ENCODE peak calls at places on chromosomes 4 and X, in nine cellular contexts. F is cardiac muscle cell; R is cardiac fibroblast; B is A549; I is upper lobe of right lung; G is epithelial cell of esophagus; S is CD8-positive, alpha-beta memory T cell; V is heart left ventricle; P is heart right ventricle. A is an unnamed sample.

GRCh38 chr4:7945709-7946380 is 6.2 kb upstream of the AFAP1 start:
- DNase-seq in P (no peak), R (peak), V (no peak), G (no peak), I (peak), S (no peak), F (peak), B (no peak), A (no peak)

GRCh38 chr4:8916251-8916913 is 44.7 kb upstream of the HMX1 start:
- DNase-seq in V (no peak), F (no peak), P (no peak), I (no peak), B (no peak), G (no peak), S (no peak), R (no peak), A (no peak)

GRCh38 chr4:8433181-8433580 is 7.3 kb downstream of the ACOX3 start:
- DNase-seq in V (no peak), P (no peak), R (peak), S (no peak), I (no peak), B (no peak), F (no peak), G (no peak), A (no peak)

GRCh38 chr4:6192245-6192644 is 8.1 kb downstream of the JAKMIP1 start:
- DNase-seq in V (no peak), B (no peak), I (no peak), G (no peak), R (no peak), P (no peak), F (no peak), S (no peak), A (no peak)

GRCh38 chr4:1166509-1167243 is 5.7 kb downstream of the SPON2 start:
- DNase-seq in P (no peak), F (peak), G (no peak), B (no peak), R (peak), S (no peak), V (no peak), I (no peak), A (no peak)

GRCh38 chr4:1232661-1233621 is 16.0 kb downstream of the CTBP1 start:
- DNase-seq in P (peak), I (no peak), G (no peak), R (peak), V (peak), S (peak), B (no peak), F (peak), A (no peak)

GRCh38 chr4:177596035-177596434 is 153.8 kb upstream of the AGA start:
- DNase-seq in V (no peak), R (peak), I (no peak), G (peak), F (peak), S (peak), B (peak), P (no peak), A (no peak)

GRCh38 chrX:1506916-1507315 is 30.1 kb downstream of the P2RY8 start:
- DNase-seq in I (peak), G (no peak), V (no peak), P (no peak), F (no peak), R (no peak), S (no peak), B (no peak), A (no peak)

GRCh38 chrX:53813663-53814440 is 127.3 kb upstream of the HUWE1 start:
- DNase-seq in V (no peak), R (no peak), G (no peak), F (no peak), S (no peak), I (no peak), P (no peak), B (no peak), A (no peak)

GRCh38 chr4:8435656-8436121 is 4.8 kb downstream of the ACOX3 start:
- DNase-seq in B (no peak), I (no peak), S (no peak), V (no peak), P (no peak), F (peak), G (peak), R (peak), A (no peak)

GRCh38 chr4:8369426-8370105 is 71.0 kb downstream of the ACOX3 start:
- DNase-seq in I (no peak), G (no peak), S (no peak), V (no peak), P (no peak), F (no peak), B (no peak), R (no peak), A (no peak)

DNA sequence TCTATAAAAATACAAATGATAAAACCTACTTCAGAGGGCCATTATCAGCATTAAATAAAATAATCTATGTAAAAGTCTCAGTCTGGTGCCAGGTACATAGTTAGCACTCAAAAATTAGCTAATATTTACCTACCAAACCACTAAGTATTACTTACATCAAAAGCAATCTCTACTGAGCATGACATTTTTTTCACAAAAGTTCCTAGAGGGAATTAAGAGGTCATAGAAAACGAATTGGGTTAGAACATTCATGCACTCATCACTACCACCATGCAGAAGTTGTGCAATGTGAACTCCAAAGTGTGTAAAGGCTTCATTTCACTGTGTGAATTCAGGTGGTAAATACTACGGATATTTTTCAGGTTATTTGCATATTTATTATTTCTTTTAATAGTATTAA is 209.5 kb upstream of the FGF13 start:
- DNase-seq in V (no peak), G (no peak), S (no peak), P (no peak), B (no peak), R (no peak), I (no peak), F (no peak), A (no peak)
- H3K4me3 ChIP-seq in V (no peak), G (no peak), S (no peak), P (no peak), B (no peak), R (no peak), I (no peak), F (no peak), A (no peak)

DNA sequence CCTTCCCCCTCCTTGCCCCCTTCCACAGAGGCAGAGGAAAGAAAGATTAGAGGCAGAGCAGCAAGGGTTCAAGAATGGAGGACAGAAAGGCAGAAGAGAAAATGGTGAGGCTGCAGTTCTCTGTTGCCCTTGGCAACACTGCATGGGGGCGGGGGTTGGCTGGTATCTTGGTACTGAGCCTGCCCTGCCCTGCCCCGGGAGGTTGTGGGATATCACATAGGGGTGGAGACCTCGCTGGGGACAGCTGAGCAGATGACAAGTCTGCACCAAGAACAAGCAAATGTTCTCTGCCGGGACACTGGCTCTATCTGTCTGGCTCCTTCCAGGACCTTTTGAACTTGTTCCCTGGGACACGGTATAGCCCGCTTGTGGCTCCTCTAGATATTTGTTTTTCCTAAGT is 39.8 kb downstream of the NHS start:
- DNase-seq in I (no peak), R (no peak), B (no peak), P (peak), V (peak), F (no peak), G (no peak), S (no peak), A (no peak)
- H3K4me3 ChIP-seq in I (no peak), R (no peak), B (no peak), P (no peak), V (no peak), F (no peak), G (no peak), S (no peak), A (no peak)

DNA sequence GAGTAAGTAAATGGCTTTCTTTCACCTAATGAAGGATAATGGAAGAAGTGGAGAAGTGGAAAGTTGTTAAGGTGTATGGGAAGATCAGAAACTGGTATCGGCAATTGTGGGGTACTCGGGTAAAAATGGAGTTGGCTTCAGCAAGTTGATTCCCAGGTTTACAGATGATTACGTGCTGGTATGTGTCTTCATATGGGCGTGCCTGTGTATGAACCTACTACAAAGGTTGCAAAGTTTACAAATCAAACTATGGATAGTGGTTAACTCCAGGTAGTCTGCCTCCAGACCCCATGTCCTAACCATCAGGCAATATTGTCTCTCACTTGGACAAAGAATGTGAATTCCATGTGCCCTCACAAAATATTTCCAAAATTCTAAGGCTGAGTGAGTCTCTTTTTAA is 778 bp downstream of the TLR3 start:
- DNase-seq in G (no peak), B (no peak), S (no peak), I (no peak), P (no peak), R (no peak), F (no peak), V (no peak), A (no peak)
- H3K4me3 ChIP-seq in G (peak), B (no peak), S (peak), I (peak), P (peak), R (no peak), F (no peak), V (no peak), A (no peak)

DNA sequence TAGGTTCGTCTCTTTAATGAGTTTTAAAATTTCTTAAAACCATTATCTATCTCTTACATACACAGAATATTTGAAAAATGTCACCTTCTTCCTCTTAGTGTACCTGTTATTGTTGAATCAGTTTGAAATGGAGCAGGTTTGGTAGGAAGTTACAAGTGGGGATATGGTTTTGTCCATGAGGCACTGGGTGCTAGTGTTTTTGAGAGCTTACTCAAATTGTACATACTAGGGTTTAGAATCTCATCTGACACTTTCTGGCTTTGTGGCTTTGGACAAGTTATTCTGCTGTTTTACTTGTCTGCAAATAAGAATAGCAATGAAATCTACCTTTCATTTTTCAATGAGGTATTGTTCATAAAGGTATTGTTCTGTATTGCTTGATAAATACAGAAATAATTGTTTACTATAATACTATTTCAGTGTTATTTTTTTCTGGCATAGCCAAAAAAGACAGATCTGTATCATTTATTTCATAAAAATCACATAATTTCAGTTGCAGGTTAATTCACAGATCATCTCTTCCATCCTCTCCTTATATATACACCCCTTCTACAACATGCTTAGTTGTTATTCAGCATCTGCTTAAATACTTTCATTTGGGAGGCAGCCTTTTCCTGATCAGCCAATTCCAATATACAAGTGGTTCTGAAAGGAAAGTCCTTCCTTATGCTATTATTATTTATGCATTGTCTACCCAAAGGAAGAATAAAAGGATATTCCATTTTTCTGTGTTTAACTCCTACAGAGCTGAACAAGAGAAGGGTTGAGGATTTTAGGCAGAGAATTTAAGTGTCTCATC is 13.3 kb downstream of the NCAPG start:
- DNase-seq in V (no peak), R (peak), P (no peak), I (no peak), G (no peak), F (no peak), S (no peak), B (no peak), A (no peak)
- H3K4me3 ChIP-seq in V (no peak), R (no peak), P (no peak), I (no peak), G (no peak), F (no peak), S (no peak), B (no peak), A (no peak)

DNA sequence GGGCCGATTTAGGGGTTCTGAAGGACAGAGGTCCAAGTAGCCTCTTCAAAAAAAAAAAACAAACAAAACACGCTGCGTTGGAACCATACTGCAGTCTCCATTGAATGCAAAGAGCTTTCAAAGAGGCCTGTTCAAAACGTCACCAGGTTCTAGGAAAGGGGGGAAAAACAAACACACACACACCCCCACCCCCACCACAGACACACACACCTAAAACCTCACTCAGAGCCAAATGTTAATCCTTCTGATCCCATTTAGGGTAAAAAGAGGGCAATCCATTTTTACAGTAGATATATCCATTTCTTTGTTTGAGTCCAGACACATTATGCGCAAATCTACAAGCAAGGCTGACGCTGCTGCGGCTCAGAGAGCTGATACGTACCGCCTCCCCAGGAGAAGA is 1.4 kb downstream of the NKRF start:
- DNase-seq in G (peak), B (no peak), S (no peak), P (no peak), F (no peak), V (no peak), I (no peak), R (no peak), A (no peak)
- H3K4me3 ChIP-seq in G (peak), B (peak), S (peak), P (peak), F (peak), V (peak), I (peak), R (peak), A (peak)